ENCODE peak calls at places on chromosomes 16 and 17, in seven cellular contexts. U, G, P, R, Y, L and D are unnamed samples.

GRCh38 chr16:86304868-86305267 is 205.5 kb upstream of the FOXF1 start:
- DNase-seq in U (no peak), G (no peak), P (no peak), R (no peak), Y (no peak), L (no peak), D (no peak)

GRCh38 chr17:50681260-50682200 is 26.2 kb downstream of the ANKRD40 start:
- DNase-seq in U (no peak), G (no peak), P (no peak), R (no peak), Y (no peak), L (no peak), D (no peak)

GRCh38 chr17:50779747-50780363 is 12.5 kb upstream of the ANKRD40CL start:
- DNase-seq in U (no peak), G (peak; percentile 18), P (no peak), R (no peak), Y (no peak), L (peak; percentile 5), D (no peak)

GRCh38 chr17:63406689-63407330 is 39.3 kb downstream of the CYB561 start:
- DNase-seq in U (peak; percentile 77), G (peak; percentile 47), P (peak; percentile 88), R (no peak), Y (peak; percentile 61), L (peak; percentile 20), D (peak; percentile 44)

GRCh38 chr17:34305606-34306005 is 13.6 kb upstream of the CCL8 start:
- DNase-seq in U (no peak), G (no peak), P (no peak), R (peak; percentile 61), Y (no peak), L (no peak), D (no peak)

GRCh38 chr17:72632026-72632684 is 460.3 kb downstream of the SLC39A11 start:
- DNase-seq in U (peak; percentile 91), G (no peak), P (no peak), R (no peak), Y (no peak), L (no peak), D (no peak)

GRCh38 chr17:65514082-65514481 is 47.4 kb downstream of the AXIN2 start:
- DNase-seq in U (no peak), G (no peak), P (no peak), R (no peak), Y (no peak), L (no peak), D (no peak)

GRCh38 chr16:73126453-73126853 is 78.5 kb upstream of the ZFHX3 start:
- DNase-seq in U (no peak), G (no peak), P (no peak), R (peak; percentile 90), Y (no peak), L (no peak), D (no peak)

GRCh38 chr17:17354560-17355357 is 51.6 kb downstream of the NT5M start:
- DNase-seq in U (peak; percentile 68), G (peak; percentile 64), P (peak; percentile 68), R (peak; percentile 94), Y (peak; percentile 80), L (peak; percentile 53), D (peak; percentile 58)

GRCh38 chr16:1845985-1846384 is 19.0 kb downstream of the FAHD1 start:
- DNase-seq in U (no peak), G (no peak), P (no peak), R (no peak), Y (no peak), L (no peak), D (no peak)

GRCh38 chr17:7351665-7352558 is at the start of gene KCTD11:
- DNase-seq in U (peak; percentile 95), G (peak; percentile 64), P (no peak), R (peak; percentile 98), Y (peak; percentile 94), L (peak; percentile 78), D (peak; percentile 47)

GRCh38 chr17:75842411-75842810 is 1.8 kb downstream of the UNC13D start:
- DNase-seq in U (no peak), G (no peak), P (no peak), R (no peak), Y (no peak), L (no peak), D (no peak)

GRCh38 chr17:6279659-6280058 is 155.3 kb downstream of the AIPL1 start:
- DNase-seq in U (peak; percentile 71), G (no peak), P (no peak), R (peak; percentile 81), Y (no peak), L (no peak), D (no peak)

GRCh38 chr16:66459878-66460277 is 32.8 kb downstream of the BEAN1 start:
- DNase-seq in U (no peak), G (no peak), P (no peak), R (peak; percentile 72), Y (peak; percentile 50), L (no peak), D (no peak)

GRCh38 chr16:87541004-87541881 is 48.4 kb upstream of the ZCCHC14 start:
- DNase-seq in U (peak; percentile 33), G (no peak), P (no peak), R (no peak), Y (peak; percentile 35), L (no peak), D (no peak)